ENCODE peak calls at places on chromosomes 1 and 21, in five cellular contexts. P is HCT116, Y is GM12878, R is K562, Z is H1. Q is an unnamed sample.

GRCh38 chr1:235023197-235024044 is 105.2 kb downstream of the TOMM20 start:
- DNase-seq in P (no peak), Y (peak), R (no peak), Z (no peak), Q (no peak)

GRCh38 chr1:151885479-151885878 is 23.8 kb downstream of the THEM4 start:
- DNase-seq in P (no peak), Y (no peak), R (no peak), Z (no peak), Q (no peak)

GRCh38 chr21:30434033-30434631 is 4.1 kb downstream of the KRTAP13-4 start:
- DNase-seq in P (no peak), Y (no peak), R (peak), Z (peak), Q (no peak)

GRCh38 chr1:162029205-162029604 is 5.5 kb upstream of the OLFML2B start:
- DNase-seq in P (no peak), Y (no peak), R (no peak), Z (no peak), Q (no peak)

GRCh38 chr1:160911441-160911840 is 26.5 kb upstream of the ITLN1 start:
- DNase-seq in P (no peak), Y (no peak), R (no peak), Z (no peak), Q (no peak)

GRCh38 chr1:109274533-109275476 is 8.1 kb downstream of the PSRC1 start:
- DNase-seq in P (peak), Y (no peak), R (peak), Z (no peak), Q (peak)

GRCh38 chr1:69824932-69825331 is 257.2 kb downstream of the LRRC7 start:
- DNase-seq in P (no peak), Y (no peak), R (no peak), Z (no peak), Q (no peak)

GRCh38 chr21:35227774-35228173 is 178.7 kb upstream of the RUNX1 start:
- DNase-seq in P (no peak), Y (no peak), R (no peak), Z (no peak), Q (no peak)

GRCh38 chr1:56025942-56026341 is 553.4 kb downstream of the PLPP3 start:
- DNase-seq in P (no peak), Y (no peak), R (no peak), Z (no peak), Q (peak)

GRCh38 chr1:60657926-60658325 is 424.4 kb upstream of the NFIA start:
- DNase-seq in P (no peak), Y (no peak), R (no peak), Z (no peak), Q (no peak)

GRCh38 chr1:192491804-192492554 is 83.6 kb upstream of the RGS1 start:
- DNase-seq in P (no peak), Y (no peak), R (no peak), Z (no peak), Q (no peak)

GRCh38 chr1:41662061-41662655 is 177.7 kb upstream of the EDN2 start:
- DNase-seq in P (peak), Y (no peak), R (no peak), Z (peak), Q (no peak)

GRCh38 chr1:208606976-208607375 is 362.8 kb upstream of the PLXNA2 start:
- DNase-seq in P (no peak), Y (no peak), R (no peak), Z (no peak), Q (no peak)

GRCh38 chr1:203327684-203328457 is 22.6 kb downstream of the BTG2 start:
- DNase-seq in P (no peak), Y (no peak), R (peak), Z (no peak), Q (no peak)

GRCh38 chr1:240194120-240194519 is 102.4 kb downstream of the FMN2 start:
- DNase-seq in P (no peak), Y (no peak), R (no peak), Z (no peak), Q (no peak)

GRCh38 chr1:61227857-61228557 is 145.6 kb downstream of the NFIA start:
- DNase-seq in P (no peak), Y (no peak), R (no peak), Z (no peak), Q (no peak)

GRCh38 chr1:3543076-3544049 is 67.9 kb downstream of the MEGF6 start:
- DNase-seq in P (no peak), Y (no peak), R (no peak), Z (peak), Q (no peak)

GRCh38 chr1:207282496-207283380 is 38.7 kb upstream of the CD55 start:
- DNase-seq in P (no peak), Y (no peak), R (no peak), Z (no peak), Q (no peak)

GRCh38 chr21:46605759-46606426 is 1.0 kb upstream of the S100B start:
- DNase-seq in P (no peak), Y (peak), R (peak), Z (no peak), Q (no peak)

GRCh38 chr1:209485167-209485566 is 98.3 kb upstream of the CAMK1G start:
- DNase-seq in P (no peak), Y (no peak), R (no peak), Z (no peak), Q (no peak)

GRCh38 chr1:232602622-232603021 is 27.3 kb downstream of the SIPA1L2 start:
- DNase-seq in P (no peak), Y (no peak), R (no peak), Z (no peak), Q (no peak)

GRCh38 chr1:59552001-59552400 is 255.1 kb downstream of the FGGY start:
- DNase-seq in P (no peak), Y (no peak), R (no peak), Z (no peak), Q (no peak)

GRCh38 chr1:45009956-45010854 is 919 bp downstream of the HECTD3 start:
- DNase-seq in P (no peak), Y (no peak), R (peak), Z (peak), Q (no peak)

GRCh38 chr1:10520497-10520896 is 45.7 kb downstream of the PEX14 start:
- DNase-seq in P (no peak), Y (no peak), R (no peak), Z (no peak), Q (no peak)

GRCh38 chr1:91813813-91814212 is 72.1 kb downstream of the TGFBR3 start:
- DNase-seq in P (no peak), Y (no peak), R (no peak), Z (no peak), Q (no peak)

GRCh38 chr1:236451796-236452373 is 57.8 kb downstream of the EDARADD start:
- DNase-seq in P (peak), Y (no peak), R (peak), Z (peak), Q (peak)

GRCh38 chr1:201461193-201461657 is 7.8 kb downstream of the PHLDA3 start:
- DNase-seq in P (peak), Y (no peak), R (peak), Z (no peak), Q (peak)

GRCh38 chr1:210366767-210367166 is 38.1 kb downstream of the HHAT start:
- DNase-seq in P (no peak), Y (no peak), R (no peak), Z (no peak), Q (peak)

GRCh38 chr1:212225871-212226302 is 59.3 kb upstream of the PPP2R5A start:
- DNase-seq in P (no peak), Y (peak), R (no peak), Z (no peak), Q (peak)

GRCh38 chr1:72433591-72433990 is 151.3 kb upstream of the NEGR1 start:
- DNase-seq in P (no peak), Y (peak), R (no peak), Z (no peak), Q (no peak)

GRCh38 chr1:151326619-151327222 is 495 bp downstream of the PI4KB start:
- DNase-seq in P (no peak), Y (no peak), R (peak), Z (no peak), Q (no peak)

GRCh38 chr1:7526196-7526866 is 244.8 kb upstream of the VAMP3 start:
- DNase-seq in P (no peak), Y (no peak), R (no peak), Z (no peak), Q (no peak)

GRCh38 chr1:223733898-223734852 is 21.8 kb downstream of the CAPN2 start:
- DNase-seq in P (no peak), Y (no peak), R (no peak), Z (no peak), Q (no peak)

GRCh38 chr1:48936436-48936835 is 159.7 kb upstream of the BEND5 start:
- DNase-seq in P (no peak), Y (no peak), R (no peak), Z (no peak), Q (no peak)

GRCh38 chr21:32529679-32530078 is 55.6 kb downstream of the TCP10L start:
- DNase-seq in P (no peak), Y (no peak), R (no peak), Z (no peak), Q (no peak)

GRCh38 chr1:218377143-218377660 is 32.1 kb downstream of the TGFB2 start:
- DNase-seq in P (peak), Y (no peak), R (peak), Z (no peak), Q (peak)

GRCh38 chr1:106952766-106953165 is 103.7 kb upstream of the PRMT6 start:
- DNase-seq in P (no peak), Y (no peak), R (no peak), Z (no peak), Q (no peak)
- TF ChIP-seq SRF in P (no peak), Y (no peak), R (no peak), Z (no peak), Q (no peak)

DNA sequence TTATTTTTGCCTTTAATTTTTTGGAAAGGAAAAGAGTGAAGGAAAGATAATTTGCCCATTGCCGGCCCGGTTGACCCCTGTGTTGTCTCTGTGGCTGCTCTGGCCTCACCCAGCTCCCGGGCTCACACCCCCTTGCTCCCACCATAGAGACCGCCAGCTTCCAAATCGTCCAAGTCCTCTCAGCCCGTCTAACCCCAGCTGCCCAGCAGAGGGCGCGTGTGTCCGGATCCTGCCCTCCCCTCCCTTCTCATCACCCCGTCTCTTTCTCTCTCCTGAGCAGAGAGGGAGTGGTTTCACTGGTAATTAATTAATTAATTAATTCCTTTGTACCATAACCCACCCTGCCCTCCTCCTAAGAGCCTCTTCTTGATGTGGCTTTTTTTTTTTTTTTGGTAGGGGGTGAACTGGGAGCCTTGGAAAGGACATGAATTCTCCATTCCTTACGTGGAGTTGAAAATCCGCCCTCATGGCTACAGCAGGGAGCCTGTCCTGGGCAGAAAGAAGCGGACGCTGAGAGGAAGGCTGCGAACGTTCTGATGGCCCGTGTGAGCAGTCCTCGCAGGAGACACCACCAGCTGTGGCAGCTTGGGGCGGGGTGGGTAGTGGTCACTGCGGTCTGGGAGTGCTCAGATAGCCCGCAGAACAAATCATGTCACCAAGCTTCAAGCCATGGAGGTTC is 45.9 kb downstream of the KIAA0040 start:
- DNase-seq in P (peak), Y (no peak), R (peak), Z (peak), Q (peak)
- H3K4me2 ChIP-seq in P (peak), Y (no peak), R (no peak), Z (peak), Q (peak)

DNA sequence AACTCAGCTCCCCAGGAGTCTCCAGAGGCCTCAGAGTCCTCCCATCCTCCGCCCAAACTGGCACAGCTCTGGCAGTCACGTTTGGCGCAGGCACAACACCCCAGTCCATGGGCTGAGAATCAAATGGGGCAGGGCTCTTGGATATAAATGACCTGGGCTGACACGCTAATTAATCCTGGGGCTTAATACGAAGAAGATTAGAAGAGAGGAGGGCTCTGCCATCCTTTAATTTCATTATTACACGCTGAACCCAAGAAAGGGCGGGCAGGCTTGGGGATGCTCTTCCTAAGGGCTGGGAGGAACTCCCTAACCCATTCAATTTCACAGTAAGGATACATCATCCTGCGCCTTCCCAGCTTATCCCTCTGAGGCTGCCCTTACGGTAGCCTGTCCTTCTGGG is 2.4 kb downstream of the GRIK3 start:
- DNase-seq in P (no peak), Y (no peak), R (no peak), Z (no peak), Q (no peak)
- TF ChIP-seq SRF in P (no peak), Y (no peak), R (no peak), Z (no peak), Q (no peak)

DNA sequence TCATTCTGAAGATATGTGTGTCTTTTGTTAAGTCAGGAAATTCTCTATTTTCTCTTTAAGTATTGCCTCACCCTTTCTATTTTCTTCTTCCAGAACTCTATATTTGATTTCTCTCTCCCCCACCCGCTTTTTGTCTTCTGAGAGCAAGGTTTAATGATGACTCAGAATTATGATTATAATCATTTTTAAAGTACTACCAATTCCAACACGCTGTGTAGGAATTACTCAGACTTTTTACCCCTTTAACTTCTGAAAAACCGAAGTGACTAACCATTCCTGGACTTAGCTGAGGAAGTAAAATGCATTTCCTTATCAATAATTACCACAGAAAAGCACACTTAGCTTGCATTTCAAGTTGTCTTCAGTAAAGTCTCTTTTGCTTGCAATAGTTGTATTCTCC is 20.8 kb upstream of the SCYL3 start:
- DNase-seq in P (no peak), Y (no peak), R (no peak), Z (no peak), Q (no peak)
- H3K4me2 ChIP-seq in P (peak), Y (peak), R (no peak), Z (no peak), Q (no peak)

DNA sequence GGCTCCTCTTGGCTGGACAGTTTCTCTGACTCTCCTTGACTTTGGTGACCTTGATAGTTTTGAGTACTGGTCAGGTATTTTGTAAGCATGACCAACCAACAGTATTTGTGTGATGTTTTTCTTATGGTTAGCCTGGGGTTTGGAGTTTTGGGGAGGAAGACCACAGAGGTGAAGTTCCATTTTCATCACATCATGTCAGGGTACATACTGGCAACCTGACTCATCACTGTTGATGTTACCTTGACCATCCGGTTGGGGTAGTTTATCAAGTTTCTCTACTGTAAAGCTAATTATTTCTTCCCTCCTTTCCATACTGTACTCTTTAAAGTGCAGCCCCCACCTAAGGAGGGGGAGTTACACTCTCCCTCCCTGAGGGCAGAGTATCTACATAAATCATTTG is 13.4 kb downstream of the OSCP1 start:
- DNase-seq in P (peak), Y (no peak), R (no peak), Z (no peak), Q (peak)
- TF ChIP-seq SRF in P (peak), Y (no peak), R (no peak), Z (no peak), Q (no peak)

DNA sequence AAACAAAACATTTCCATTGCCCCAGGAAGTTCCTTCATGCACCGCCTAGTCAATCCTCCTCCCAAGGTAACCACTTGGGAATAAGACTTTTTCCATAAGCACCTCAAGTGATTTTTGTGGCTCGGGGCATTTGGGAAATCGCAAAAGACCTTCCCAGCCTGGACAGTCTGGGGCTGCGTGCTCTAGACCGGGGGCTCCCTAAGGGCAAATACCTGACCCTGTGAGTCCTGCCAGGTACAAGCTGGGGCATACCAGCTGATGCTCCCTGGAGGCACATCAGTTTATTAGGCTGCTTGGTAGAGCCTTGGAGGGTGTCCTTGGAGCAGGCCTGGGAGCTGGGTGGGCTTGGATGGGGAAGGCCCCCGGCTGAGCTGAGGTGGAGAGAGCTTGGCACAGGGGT is 34.4 kb downstream of the ALPL start:
- DNase-seq in P (no peak), Y (no peak), R (no peak), Z (no peak), Q (no peak)
- H3K4me2 ChIP-seq in P (no peak), Y (no peak), R (no peak), Z (no peak), Q (no peak)

GRCh38 chr1:168264296-168264695 is 16.4 kb upstream of the TBX19 start:
- DNase-seq in P (no peak), Y (no peak), R (no peak), Z (no peak), Q (no peak)
- TF ChIP-seq SRF in P (no peak), Y (no peak), R (no peak), Z (no peak), Q (no peak)

DNA sequence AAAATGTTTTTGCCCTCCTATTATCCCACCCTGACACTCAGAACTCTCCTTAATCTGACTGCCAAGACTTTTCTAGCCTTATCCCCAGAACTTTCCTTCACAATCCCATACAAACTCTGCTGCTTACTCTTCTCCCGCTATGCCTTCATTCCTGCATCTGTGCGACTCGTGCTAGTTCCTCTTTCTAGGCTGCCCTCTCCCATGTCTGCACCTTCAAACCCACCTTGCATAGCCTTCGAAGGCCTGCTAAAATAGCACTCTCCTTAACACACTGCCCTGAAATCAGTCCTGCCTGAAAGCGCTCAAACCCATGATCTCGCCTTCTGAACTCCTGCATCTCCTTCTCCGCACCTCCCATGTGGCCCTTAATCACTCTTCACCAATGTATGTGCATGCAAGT is 2.5 kb upstream of the NCF2 start:
- DNase-seq in P (no peak), Y (no peak), R (no peak), Z (no peak), Q (no peak)
- H3K4me2 ChIP-seq in P (no peak), Y (peak), R (no peak), Z (no peak), Q (no peak)

GRCh38 chr1:200223613-200224012 is 186.2 kb downstream of the ZNF281 start:
- DNase-seq in P (no peak), Y (no peak), R (no peak), Z (no peak), Q (no peak)

GRCh38 chr1:200224315-200224714 is 185.5 kb downstream of the ZNF281 start:
- DNase-seq in P (no peak), Y (no peak), R (no peak), Z (no peak), Q (no peak)

GRCh38 chr1:200228081-200228480 is 181.8 kb downstream of the ZNF281 start:
- DNase-seq in P (no peak), Y (no peak), R (no peak), Z (no peak), Q (no peak)

GRCh38 chr1:200226969-200227303 is 182.9 kb downstream of the ZNF281 start:
- DNase-seq in P (no peak), Y (no peak), R (no peak), Z (no peak), Q (no peak)

DNA sequence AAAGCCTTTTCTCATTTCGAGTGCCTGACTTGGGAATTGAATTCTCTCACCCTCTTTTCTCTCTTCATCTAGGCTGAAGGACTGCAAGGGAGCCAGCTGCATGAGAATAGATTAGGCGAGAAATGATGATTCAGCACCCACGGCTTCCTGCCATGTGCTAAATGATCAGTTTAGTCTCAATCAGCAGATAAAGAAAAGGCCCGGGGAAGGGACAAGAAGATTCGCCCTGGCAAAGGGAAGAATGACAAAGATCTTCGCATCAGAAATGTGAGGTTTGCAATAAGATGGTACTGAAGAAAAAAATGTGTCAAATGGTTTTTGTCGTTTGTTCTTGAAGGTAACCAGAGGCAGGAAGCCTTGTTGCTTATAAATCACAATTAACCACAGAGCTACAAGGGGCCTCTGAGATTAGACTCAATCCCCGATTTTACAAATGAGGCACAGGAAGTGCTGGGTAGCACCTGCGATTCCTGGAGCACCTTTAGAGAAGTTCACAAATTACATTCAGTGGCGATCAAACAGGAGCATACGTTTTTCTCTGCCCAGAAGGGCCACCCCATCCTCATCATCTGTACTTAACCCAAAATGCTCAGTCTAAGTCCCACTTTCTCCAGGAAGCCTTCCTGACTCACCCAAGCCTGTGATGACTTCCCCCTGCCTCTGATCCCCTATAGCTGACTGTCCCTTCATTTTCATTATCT is 183.4 kb downstream of the ZNF281 start:
- DNase-seq in P (no peak), Y (no peak), R (peak), Z (no peak), Q (no peak)
- TF ChIP-seq SRF in P (no peak), Y (no peak), R (no peak), Z (no peak), Q (no peak)

GRCh38 chr1:30840904-30841598 is 67.5 kb downstream of the SDC3 start:
- DNase-seq in P (no peak), Y (no peak), R (no peak), Z (no peak), Q (no peak)
- H3K4me2 ChIP-seq in P (no peak), Y (no peak), R (no peak), Z (peak), Q (peak)